ENCODE peak calls at places on chromosomes 6 and 20, in ten cellular contexts. One of them, this sample, is unnamed.

GRCh38 chr20:10475225-10475624 is 40.1 kb downstream of the SLX4IP start:
- DNase-seq in adipocyte: no peak
- DNase-seq in neural progenitor cell: no peak
- DNase-seq in psoas muscle: no peak
- DNase-seq in Caco-2: no peak
- DNase-seq in upper lobe of right lung: no peak
- DNase-seq in stimulated activated CD4-positive, alpha-beta T cell treated with anti-CD3 and anti-CD28 coated beads, Interleukin-15, amount 100 ng/mL, for 24 hours: no peak
- DNase-seq in LNCaP clone FGC: no peak
- DNase-seq in NCI-H1417 treated with DMSO at 0.1 percent for 48 hours: no peak
- DNase-seq in amniotic epithelial cell: no peak
- DNase-seq in this sample: no peak

GRCh38 chr20:3902041-3902440 is 12.9 kb downstream of the PANK2 start:
- DNase-seq in adipocyte: no peak
- DNase-seq in neural progenitor cell: no peak
- DNase-seq in psoas muscle: no peak
- DNase-seq in Caco-2: no peak
- DNase-seq in upper lobe of right lung: no peak
- DNase-seq in stimulated activated CD4-positive, alpha-beta T cell treated with anti-CD3 and anti-CD28 coated beads, Interleukin-15, amount 100 ng/mL, for 24 hours: no peak
- DNase-seq in LNCaP clone FGC: no peak
- DNase-seq in NCI-H1417 treated with DMSO at 0.1 percent for 48 hours: no peak
- DNase-seq in amniotic epithelial cell: no peak
- DNase-seq in this sample: no peak

GRCh38 chr20:58829531-58829941 is 21.2 kb downstream of the GNAS-AS1 start:
- DNase-seq in adipocyte: no peak
- DNase-seq in neural progenitor cell: no peak
- DNase-seq in psoas muscle: peak
- DNase-seq in Caco-2: no peak
- DNase-seq in upper lobe of right lung: no peak
- DNase-seq in stimulated activated CD4-positive, alpha-beta T cell treated with anti-CD3 and anti-CD28 coated beads, Interleukin-15, amount 100 ng/mL, for 24 hours: no peak
- DNase-seq in LNCaP clone FGC: peak
- DNase-seq in NCI-H1417 treated with DMSO at 0.1 percent for 48 hours: no peak
- DNase-seq in amniotic epithelial cell: peak
- DNase-seq in this sample: no peak

GRCh38 chr20:16011519-16011918 is 561.7 kb downstream of the KIF16B start:
- DNase-seq in adipocyte: no peak
- DNase-seq in neural progenitor cell: no peak
- DNase-seq in psoas muscle: no peak
- DNase-seq in Caco-2: no peak
- DNase-seq in upper lobe of right lung: no peak
- DNase-seq in stimulated activated CD4-positive, alpha-beta T cell treated with anti-CD3 and anti-CD28 coated beads, Interleukin-15, amount 100 ng/mL, for 24 hours: no peak
- DNase-seq in LNCaP clone FGC: no peak
- DNase-seq in NCI-H1417 treated with DMSO at 0.1 percent for 48 hours: no peak
- DNase-seq in amniotic epithelial cell: no peak
- DNase-seq in this sample: no peak

GRCh38 chr6:43803783-43804549 is 34.0 kb downstream of the VEGFA start:
- DNase-seq in adipocyte: peak
- DNase-seq in neural progenitor cell: no peak
- DNase-seq in psoas muscle: no peak
- DNase-seq in Caco-2: peak
- DNase-seq in upper lobe of right lung: no peak
- DNase-seq in stimulated activated CD4-positive, alpha-beta T cell treated with anti-CD3 and anti-CD28 coated beads, Interleukin-15, amount 100 ng/mL, for 24 hours: peak
- DNase-seq in LNCaP clone FGC: no peak
- DNase-seq in NCI-H1417 treated with DMSO at 0.1 percent for 48 hours: no peak
- DNase-seq in amniotic epithelial cell: peak
- DNase-seq in this sample: no peak

GRCh38 chr20:44948513-44948912 is 11.7 kb downstream of the TOMM34 start:
- DNase-seq in adipocyte: no peak
- DNase-seq in neural progenitor cell: no peak
- DNase-seq in psoas muscle: no peak
- DNase-seq in Caco-2: no peak
- DNase-seq in upper lobe of right lung: no peak
- DNase-seq in stimulated activated CD4-positive, alpha-beta T cell treated with anti-CD3 and anti-CD28 coated beads, Interleukin-15, amount 100 ng/mL, for 24 hours: no peak
- DNase-seq in LNCaP clone FGC: no peak
- DNase-seq in NCI-H1417 treated with DMSO at 0.1 percent for 48 hours: no peak
- DNase-seq in amniotic epithelial cell: no peak
- DNase-seq in this sample: no peak

GRCh38 chr6:160391419-160392116 is 43.4 kb downstream of the SLC22A3 start:
- DNase-seq in adipocyte: peak
- DNase-seq in neural progenitor cell: no peak
- DNase-seq in psoas muscle: no peak
- DNase-seq in Caco-2: peak
- DNase-seq in upper lobe of right lung: no peak
- DNase-seq in stimulated activated CD4-positive, alpha-beta T cell treated with anti-CD3 and anti-CD28 coated beads, Interleukin-15, amount 100 ng/mL, for 24 hours: no peak
- DNase-seq in LNCaP clone FGC: peak
- DNase-seq in NCI-H1417 treated with DMSO at 0.1 percent for 48 hours: no peak
- DNase-seq in amniotic epithelial cell: peak
- DNase-seq in this sample: peak

GRCh38 chr6:51049288-51049982 is 230.8 kb downstream of the TFAP2B start:
- DNase-seq in adipocyte: no peak
- DNase-seq in neural progenitor cell: no peak
- DNase-seq in psoas muscle: no peak
- DNase-seq in Caco-2: no peak
- DNase-seq in upper lobe of right lung: no peak
- DNase-seq in stimulated activated CD4-positive, alpha-beta T cell treated with anti-CD3 and anti-CD28 coated beads, Interleukin-15, amount 100 ng/mL, for 24 hours: no peak
- DNase-seq in LNCaP clone FGC: no peak
- DNase-seq in NCI-H1417 treated with DMSO at 0.1 percent for 48 hours: peak
- DNase-seq in amniotic epithelial cell: no peak
- DNase-seq in this sample: no peak

GRCh38 chr6:110811187-110811586 is 4.1 kb downstream of the CDK19 start:
- DNase-seq in adipocyte: no peak
- DNase-seq in neural progenitor cell: no peak
- DNase-seq in psoas muscle: no peak
- DNase-seq in Caco-2: no peak
- DNase-seq in upper lobe of right lung: no peak
- DNase-seq in stimulated activated CD4-positive, alpha-beta T cell treated with anti-CD3 and anti-CD28 coated beads, Interleukin-15, amount 100 ng/mL, for 24 hours: no peak
- DNase-seq in LNCaP clone FGC: no peak
- DNase-seq in NCI-H1417 treated with DMSO at 0.1 percent for 48 hours: no peak
- DNase-seq in amniotic epithelial cell: no peak
- DNase-seq in this sample: no peak

GRCh38 chr6:30687659-30688431 is 1.4 kb upstream of the PPP1R18 start:
- DNase-seq in adipocyte: peak
- DNase-seq in neural progenitor cell: no peak
- DNase-seq in psoas muscle: peak
- DNase-seq in Caco-2: peak
- DNase-seq in upper lobe of right lung: no peak
- DNase-seq in stimulated activated CD4-positive, alpha-beta T cell treated with anti-CD3 and anti-CD28 coated beads, Interleukin-15, amount 100 ng/mL, for 24 hours: no peak
- DNase-seq in LNCaP clone FGC: no peak
- DNase-seq in NCI-H1417 treated with DMSO at 0.1 percent for 48 hours: no peak
- DNase-seq in amniotic epithelial cell: no peak
- DNase-seq in this sample: peak

GRCh38 chr6:51120016-51120415 is 301.3 kb downstream of the TFAP2B start:
- DNase-seq in adipocyte: no peak
- DNase-seq in neural progenitor cell: no peak
- DNase-seq in psoas muscle: no peak
- DNase-seq in Caco-2: no peak
- DNase-seq in upper lobe of right lung: no peak
- DNase-seq in stimulated activated CD4-positive, alpha-beta T cell treated with anti-CD3 and anti-CD28 coated beads, Interleukin-15, amount 100 ng/mL, for 24 hours: no peak
- DNase-seq in LNCaP clone FGC: peak
- DNase-seq in NCI-H1417 treated with DMSO at 0.1 percent for 48 hours: no peak
- DNase-seq in amniotic epithelial cell: no peak
- DNase-seq in this sample: no peak

GRCh38 chr6:108134213-108134973 is 31.4 kb upstream of the NR2E1 start:
- DNase-seq in adipocyte: no peak
- DNase-seq in neural progenitor cell: peak
- DNase-seq in psoas muscle: no peak
- DNase-seq in Caco-2: no peak
- DNase-seq in upper lobe of right lung: no peak
- DNase-seq in stimulated activated CD4-positive, alpha-beta T cell treated with anti-CD3 and anti-CD28 coated beads, Interleukin-15, amount 100 ng/mL, for 24 hours: no peak
- DNase-seq in LNCaP clone FGC: no peak
- DNase-seq in NCI-H1417 treated with DMSO at 0.1 percent for 48 hours: no peak
- DNase-seq in amniotic epithelial cell: no peak
- DNase-seq in this sample: no peak

GRCh38 chr20:54118220-54119001 is 48.0 kb upstream of the BCAS1 start:
- DNase-seq in adipocyte: no peak
- DNase-seq in neural progenitor cell: no peak
- DNase-seq in psoas muscle: no peak
- DNase-seq in Caco-2: no peak
- DNase-seq in upper lobe of right lung: no peak
- DNase-seq in stimulated activated CD4-positive, alpha-beta T cell treated with anti-CD3 and anti-CD28 coated beads, Interleukin-15, amount 100 ng/mL, for 24 hours: no peak
- DNase-seq in LNCaP clone FGC: no peak
- DNase-seq in NCI-H1417 treated with DMSO at 0.1 percent for 48 hours: no peak
- DNase-seq in amniotic epithelial cell: no peak
- DNase-seq in this sample: no peak

GRCh38 chr20:433300-433975 is 25.3 kb downstream of the RBCK1 start:
- DNase-seq in adipocyte: no peak
- DNase-seq in neural progenitor cell: no peak
- DNase-seq in psoas muscle: no peak
- DNase-seq in Caco-2: no peak
- DNase-seq in upper lobe of right lung: no peak
- DNase-seq in stimulated activated CD4-positive, alpha-beta T cell treated with anti-CD3 and anti-CD28 coated beads, Interleukin-15, amount 100 ng/mL, for 24 hours: peak
- DNase-seq in LNCaP clone FGC: no peak
- DNase-seq in NCI-H1417 treated with DMSO at 0.1 percent for 48 hours: no peak
- DNase-seq in amniotic epithelial cell: no peak
- DNase-seq in this sample: peak

GRCh38 chr6:150592377-150592995 is 7.2 kb upstream of the PLEKHG1 start:
- DNase-seq in adipocyte: no peak
- DNase-seq in neural progenitor cell: no peak
- DNase-seq in psoas muscle: no peak
- DNase-seq in Caco-2: peak
- DNase-seq in upper lobe of right lung: no peak
- DNase-seq in stimulated activated CD4-positive, alpha-beta T cell treated with anti-CD3 and anti-CD28 coated beads, Interleukin-15, amount 100 ng/mL, for 24 hours: no peak
- DNase-seq in LNCaP clone FGC: no peak
- DNase-seq in NCI-H1417 treated with DMSO at 0.1 percent for 48 hours: no peak
- DNase-seq in amniotic epithelial cell: no peak
- DNase-seq in this sample: no peak

GRCh38 chr6:7129784-7130569 is 22.2 kb downstream of the RREB1 start:
- DNase-seq in adipocyte: peak
- DNase-seq in neural progenitor cell: no peak
- DNase-seq in psoas muscle: peak
- DNase-seq in Caco-2: no peak
- DNase-seq in upper lobe of right lung: peak
- DNase-seq in stimulated activated CD4-positive, alpha-beta T cell treated with anti-CD3 and anti-CD28 coated beads, Interleukin-15, amount 100 ng/mL, for 24 hours: peak
- DNase-seq in LNCaP clone FGC: no peak
- DNase-seq in NCI-H1417 treated with DMSO at 0.1 percent for 48 hours: no peak
- DNase-seq in amniotic epithelial cell: peak
- DNase-seq in this sample: peak

GRCh38 chr6:33886673-33887144 is 82.9 kb upstream of the MLN start:
- DNase-seq in adipocyte: peak
- DNase-seq in neural progenitor cell: no peak
- DNase-seq in psoas muscle: peak
- DNase-seq in Caco-2: no peak
- DNase-seq in upper lobe of right lung: no peak
- DNase-seq in stimulated activated CD4-positive, alpha-beta T cell treated with anti-CD3 and anti-CD28 coated beads, Interleukin-15, amount 100 ng/mL, for 24 hours: peak
- DNase-seq in LNCaP clone FGC: no peak
- DNase-seq in NCI-H1417 treated with DMSO at 0.1 percent for 48 hours: no peak
- DNase-seq in amniotic epithelial cell: peak
- DNase-seq in this sample: peak

GRCh38 chr6:15077006-15077405 is 168.9 kb upstream of the JARID2 start:
- DNase-seq in adipocyte: no peak
- DNase-seq in neural progenitor cell: no peak
- DNase-seq in psoas muscle: no peak
- DNase-seq in Caco-2: no peak
- DNase-seq in upper lobe of right lung: no peak
- DNase-seq in stimulated activated CD4-positive, alpha-beta T cell treated with anti-CD3 and anti-CD28 coated beads, Interleukin-15, amount 100 ng/mL, for 24 hours: no peak
- DNase-seq in LNCaP clone FGC: no peak
- DNase-seq in NCI-H1417 treated with DMSO at 0.1 percent for 48 hours: no peak
- DNase-seq in amniotic epithelial cell: peak
- DNase-seq in this sample: no peak

GRCh38 chr6:7960141-7960540 is 49.6 kb upstream of the TXNDC5 start:
- DNase-seq in adipocyte: no peak
- DNase-seq in neural progenitor cell: no peak
- DNase-seq in psoas muscle: no peak
- DNase-seq in Caco-2: no peak
- DNase-seq in upper lobe of right lung: no peak
- DNase-seq in stimulated activated CD4-positive, alpha-beta T cell treated with anti-CD3 and anti-CD28 coated beads, Interleukin-15, amount 100 ng/mL, for 24 hours: no peak
- DNase-seq in LNCaP clone FGC: no peak
- DNase-seq in NCI-H1417 treated with DMSO at 0.1 percent for 48 hours: no peak
- DNase-seq in amniotic epithelial cell: no peak
- DNase-seq in this sample: no peak

GRCh38 chr6:152338335-152339125 is 298.6 kb downstream of the SYNE1 start:
- DNase-seq in adipocyte: peak
- DNase-seq in neural progenitor cell: peak
- DNase-seq in psoas muscle: peak
- DNase-seq in Caco-2: peak
- DNase-seq in upper lobe of right lung: no peak
- DNase-seq in stimulated activated CD4-positive, alpha-beta T cell treated with anti-CD3 and anti-CD28 coated beads, Interleukin-15, amount 100 ng/mL, for 24 hours: peak
- DNase-seq in LNCaP clone FGC: no peak
- DNase-seq in NCI-H1417 treated with DMSO at 0.1 percent for 48 hours: no peak
- DNase-seq in amniotic epithelial cell: peak
- DNase-seq in this sample: peak

GRCh38 chr6:4956625-4957024 is 47.2 kb downstream of the RPP40 start:
- DNase-seq in adipocyte: no peak
- DNase-seq in neural progenitor cell: no peak
- DNase-seq in psoas muscle: no peak
- DNase-seq in Caco-2: no peak
- DNase-seq in upper lobe of right lung: no peak
- DNase-seq in stimulated activated CD4-positive, alpha-beta T cell treated with anti-CD3 and anti-CD28 coated beads, Interleukin-15, amount 100 ng/mL, for 24 hours: no peak
- DNase-seq in LNCaP clone FGC: no peak
- DNase-seq in NCI-H1417 treated with DMSO at 0.1 percent for 48 hours: no peak
- DNase-seq in amniotic epithelial cell: no peak
- DNase-seq in this sample: no peak

GRCh38 chr6:111306104-111306888 is 176.7 kb downstream of the REV3L start:
- DNase-seq in adipocyte: no peak
- DNase-seq in neural progenitor cell: no peak
- DNase-seq in psoas muscle: no peak
- DNase-seq in Caco-2: peak
- DNase-seq in upper lobe of right lung: no peak
- DNase-seq in stimulated activated CD4-positive, alpha-beta T cell treated with anti-CD3 and anti-CD28 coated beads, Interleukin-15, amount 100 ng/mL, for 24 hours: no peak
- DNase-seq in LNCaP clone FGC: no peak
- DNase-seq in NCI-H1417 treated with DMSO at 0.1 percent for 48 hours: no peak
- DNase-seq in amniotic epithelial cell: no peak
- DNase-seq in this sample: no peak

GRCh38 chr20:44388466-44389023 is 33.0 kb downstream of the HNF4A start:
- DNase-seq in adipocyte: peak
- DNase-seq in neural progenitor cell: peak
- DNase-seq in psoas muscle: peak
- DNase-seq in Caco-2: peak
- DNase-seq in upper lobe of right lung: peak
- DNase-seq in stimulated activated CD4-positive, alpha-beta T cell treated with anti-CD3 and anti-CD28 coated beads, Interleukin-15, amount 100 ng/mL, for 24 hours: peak
- DNase-seq in LNCaP clone FGC: peak
- DNase-seq in NCI-H1417 treated with DMSO at 0.1 percent for 48 hours: peak
- DNase-seq in amniotic epithelial cell: peak
- DNase-seq in this sample: peak

GRCh38 chr6:18509871-18510643 is 122.9 kb downstream of the RNF144B start:
- DNase-seq in adipocyte: peak
- DNase-seq in neural progenitor cell: no peak
- DNase-seq in psoas muscle: no peak
- DNase-seq in Caco-2: no peak
- DNase-seq in upper lobe of right lung: no peak
- DNase-seq in stimulated activated CD4-positive, alpha-beta T cell treated with anti-CD3 and anti-CD28 coated beads, Interleukin-15, amount 100 ng/mL, for 24 hours: peak
- DNase-seq in LNCaP clone FGC: no peak
- DNase-seq in NCI-H1417 treated with DMSO at 0.1 percent for 48 hours: no peak
- DNase-seq in amniotic epithelial cell: no peak
- DNase-seq in this sample: no peak

GRCh38 chr20:48657426-48658197 is 170.2 kb downstream of the PREX1 start:
- DNase-seq in adipocyte: peak
- DNase-seq in neural progenitor cell: peak
- DNase-seq in psoas muscle: peak
- DNase-seq in Caco-2: peak
- DNase-seq in upper lobe of right lung: peak
- DNase-seq in stimulated activated CD4-positive, alpha-beta T cell treated with anti-CD3 and anti-CD28 coated beads, Interleukin-15, amount 100 ng/mL, for 24 hours: peak
- DNase-seq in LNCaP clone FGC: no peak
- DNase-seq in NCI-H1417 treated with DMSO at 0.1 percent for 48 hours: peak
- DNase-seq in amniotic epithelial cell: peak
- DNase-seq in this sample: peak

GRCh38 chr6:149112976-149113375 is 204.5 kb upstream of the TAB2 start:
- DNase-seq in adipocyte: no peak
- DNase-seq in neural progenitor cell: no peak
- DNase-seq in psoas muscle: no peak
- DNase-seq in Caco-2: no peak
- DNase-seq in upper lobe of right lung: no peak
- DNase-seq in stimulated activated CD4-positive, alpha-beta T cell treated with anti-CD3 and anti-CD28 coated beads, Interleukin-15, amount 100 ng/mL, for 24 hours: no peak
- DNase-seq in LNCaP clone FGC: no peak
- DNase-seq in NCI-H1417 treated with DMSO at 0.1 percent for 48 hours: no peak
- DNase-seq in amniotic epithelial cell: no peak
- DNase-seq in this sample: no peak

GRCh38 chr6:163309491-163310026 is 105.0 kb upstream of the QKI start:
- DNase-seq in adipocyte: no peak
- DNase-seq in neural progenitor cell: no peak
- DNase-seq in psoas muscle: no peak
- DNase-seq in Caco-2: no peak
- DNase-seq in upper lobe of right lung: no peak
- DNase-seq in stimulated activated CD4-positive, alpha-beta T cell treated with anti-CD3 and anti-CD28 coated beads, Interleukin-15, amount 100 ng/mL, for 24 hours: no peak
- DNase-seq in LNCaP clone FGC: no peak
- DNase-seq in NCI-H1417 treated with DMSO at 0.1 percent for 48 hours: no peak
- DNase-seq in amniotic epithelial cell: no peak
- DNase-seq in this sample: peak

GRCh38 chr6:156948807-156949206 is 171.6 kb downstream of the ARID1B start:
- DNase-seq in adipocyte: peak
- DNase-seq in neural progenitor cell: no peak
- DNase-seq in psoas muscle: no peak
- DNase-seq in Caco-2: no peak
- DNase-seq in upper lobe of right lung: no peak
- DNase-seq in stimulated activated CD4-positive, alpha-beta T cell treated with anti-CD3 and anti-CD28 coated beads, Interleukin-15, amount 100 ng/mL, for 24 hours: no peak
- DNase-seq in LNCaP clone FGC: no peak
- DNase-seq in NCI-H1417 treated with DMSO at 0.1 percent for 48 hours: no peak
- DNase-seq in amniotic epithelial cell: peak
- DNase-seq in this sample: peak

This sample was measured in HCEC 1CT.